ENCODE peak calls at places on chromosomes 13 and 19, in seven cellular contexts. One of them, this sample, is unnamed.

GRCh38 chr19:10501971-10502523 is 1.1 kb downstream of the KEAP1 start:
- DNase-seq in heart right ventricle: peak; percentile 81
- DNase-seq in stimulated activated CD8-positive, alpha-beta memory T cell treated with anti-CD3 and anti-CD28 coated beads, Interleukin-15, amount 100 ng/mL, for 1 hour: no peak
- DNase-seq in mucosa of descending colon: peak; percentile 90
- DNase-seq in breast epithelium: peak; percentile 98
- DNase-seq in M059J: peak; percentile 74
- DNase-seq in neuronal stem cell: no peak
- DNase-seq in this sample: peak; percentile 82

GRCh38 chr19:37845932-37846331 is 60.5 kb downstream of the WDR87 start:
- DNase-seq in heart right ventricle: no peak
- DNase-seq in stimulated activated CD8-positive, alpha-beta memory T cell treated with anti-CD3 and anti-CD28 coated beads, Interleukin-15, amount 100 ng/mL, for 1 hour: no peak
- DNase-seq in mucosa of descending colon: no peak
- DNase-seq in breast epithelium: no peak
- DNase-seq in M059J: peak; percentile 20
- DNase-seq in neuronal stem cell: no peak
- DNase-seq in this sample: no peak

GRCh38 chr13:108486096-108486495 is 143.3 kb upstream of the MYO16 start:
- DNase-seq in heart right ventricle: no peak
- DNase-seq in stimulated activated CD8-positive, alpha-beta memory T cell treated with anti-CD3 and anti-CD28 coated beads, Interleukin-15, amount 100 ng/mL, for 1 hour: no peak
- DNase-seq in mucosa of descending colon: no peak
- DNase-seq in breast epithelium: no peak
- DNase-seq in M059J: no peak
- DNase-seq in neuronal stem cell: no peak
- DNase-seq in this sample: no peak

GRCh38 chr13:40589285-40590109 is 76.9 kb downstream of the FOXO1 start:
- DNase-seq in heart right ventricle: peak; percentile 70
- DNase-seq in stimulated activated CD8-positive, alpha-beta memory T cell treated with anti-CD3 and anti-CD28 coated beads, Interleukin-15, amount 100 ng/mL, for 1 hour: no peak
- DNase-seq in mucosa of descending colon: no peak
- DNase-seq in breast epithelium: no peak
- DNase-seq in M059J: peak; percentile 71
- DNase-seq in neuronal stem cell: peak; percentile 18
- DNase-seq in this sample: no peak

GRCh38 chr13:43134896-43135295 is 111.5 kb downstream of the DNAJC15 start:
- DNase-seq in heart right ventricle: no peak
- DNase-seq in stimulated activated CD8-positive, alpha-beta memory T cell treated with anti-CD3 and anti-CD28 coated beads, Interleukin-15, amount 100 ng/mL, for 1 hour: no peak
- DNase-seq in mucosa of descending colon: no peak
- DNase-seq in breast epithelium: no peak
- DNase-seq in M059J: no peak
- DNase-seq in neuronal stem cell: no peak
- DNase-seq in this sample: no peak

GRCh38 chr13:22665531-22665930 is 515.2 kb upstream of the SGCG start:
- DNase-seq in heart right ventricle: no peak
- DNase-seq in stimulated activated CD8-positive, alpha-beta memory T cell treated with anti-CD3 and anti-CD28 coated beads, Interleukin-15, amount 100 ng/mL, for 1 hour: no peak
- DNase-seq in mucosa of descending colon: no peak
- DNase-seq in breast epithelium: no peak
- DNase-seq in M059J: no peak
- DNase-seq in neuronal stem cell: no peak
- DNase-seq in this sample: no peak

GRCh38 chr13:30819136-30819875 is 84.0 kb downstream of the ALOX5AP start:
- DNase-seq in heart right ventricle: no peak
- DNase-seq in stimulated activated CD8-positive, alpha-beta memory T cell treated with anti-CD3 and anti-CD28 coated beads, Interleukin-15, amount 100 ng/mL, for 1 hour: no peak
- DNase-seq in mucosa of descending colon: no peak
- DNase-seq in breast epithelium: no peak
- DNase-seq in M059J: no peak
- DNase-seq in neuronal stem cell: no peak
- DNase-seq in this sample: no peak

GRCh38 chr13:38824342-38824741 is 137.5 kb downstream of the FREM2 start:
- DNase-seq in heart right ventricle: no peak
- DNase-seq in stimulated activated CD8-positive, alpha-beta memory T cell treated with anti-CD3 and anti-CD28 coated beads, Interleukin-15, amount 100 ng/mL, for 1 hour: no peak
- DNase-seq in mucosa of descending colon: no peak
- DNase-seq in breast epithelium: no peak
- DNase-seq in M059J: peak; percentile 6
- DNase-seq in neuronal stem cell: no peak
- DNase-seq in this sample: no peak

GRCh38 chr19:48190288-48191284 is 20.1 kb downstream of the ZSWIM9 start:
- DNase-seq in heart right ventricle: no peak
- DNase-seq in stimulated activated CD8-positive, alpha-beta memory T cell treated with anti-CD3 and anti-CD28 coated beads, Interleukin-15, amount 100 ng/mL, for 1 hour: peak; percentile 14
- DNase-seq in mucosa of descending colon: no peak
- DNase-seq in breast epithelium: no peak
- DNase-seq in M059J: peak; percentile 74
- DNase-seq in neuronal stem cell: no peak
- DNase-seq in this sample: no peak

GRCh38 chr19:48968179-48968661 is 3.1 kb downstream of the FTL start:
- DNase-seq in heart right ventricle: no peak
- DNase-seq in stimulated activated CD8-positive, alpha-beta memory T cell treated with anti-CD3 and anti-CD28 coated beads, Interleukin-15, amount 100 ng/mL, for 1 hour: no peak
- DNase-seq in mucosa of descending colon: no peak
- DNase-seq in breast epithelium: no peak
- DNase-seq in M059J: peak; percentile 30
- DNase-seq in neuronal stem cell: no peak
- DNase-seq in this sample: no peak

GRCh38 chr13:34349091-34349722 is 531.3 kb downstream of the RFC3 start:
- DNase-seq in heart right ventricle: peak; percentile 77
- DNase-seq in stimulated activated CD8-positive, alpha-beta memory T cell treated with anti-CD3 and anti-CD28 coated beads, Interleukin-15, amount 100 ng/mL, for 1 hour: no peak
- DNase-seq in mucosa of descending colon: no peak
- DNase-seq in breast epithelium: peak; percentile 70
- DNase-seq in M059J: peak; percentile 97
- DNase-seq in neuronal stem cell: no peak
- DNase-seq in this sample: no peak

GRCh38 chr13:87923713-87924112 is 252.5 kb downstream of the SLITRK5 start:
- DNase-seq in heart right ventricle: no peak
- DNase-seq in stimulated activated CD8-positive, alpha-beta memory T cell treated with anti-CD3 and anti-CD28 coated beads, Interleukin-15, amount 100 ng/mL, for 1 hour: no peak
- DNase-seq in mucosa of descending colon: no peak
- DNase-seq in breast epithelium: no peak
- DNase-seq in M059J: no peak
- DNase-seq in neuronal stem cell: no peak
- DNase-seq in this sample: no peak

GRCh38 chr13:39217471-39217870 is 179.2 kb downstream of the NHLRC3 start:
- DNase-seq in heart right ventricle: no peak
- DNase-seq in stimulated activated CD8-positive, alpha-beta memory T cell treated with anti-CD3 and anti-CD28 coated beads, Interleukin-15, amount 100 ng/mL, for 1 hour: no peak
- DNase-seq in mucosa of descending colon: no peak
- DNase-seq in breast epithelium: no peak
- DNase-seq in M059J: no peak
- DNase-seq in neuronal stem cell: no peak
- DNase-seq in this sample: no peak

GRCh38 chr13:113837554-113838355 is 26.1 kb downstream of the GAS6 start:
- DNase-seq in heart right ventricle: peak; percentile 93
- DNase-seq in stimulated activated CD8-positive, alpha-beta memory T cell treated with anti-CD3 and anti-CD28 coated beads, Interleukin-15, amount 100 ng/mL, for 1 hour: no peak
- DNase-seq in mucosa of descending colon: peak; percentile 81
- DNase-seq in breast epithelium: peak; percentile 89
- DNase-seq in M059J: peak; percentile 96
- DNase-seq in neuronal stem cell: no peak
- DNase-seq in this sample: peak; percentile 96

GRCh38 chr19:3494559-3494958 is 5.9 kb downstream of the DOHH start:
- DNase-seq in heart right ventricle: no peak
- DNase-seq in stimulated activated CD8-positive, alpha-beta memory T cell treated with anti-CD3 and anti-CD28 coated beads, Interleukin-15, amount 100 ng/mL, for 1 hour: no peak
- DNase-seq in mucosa of descending colon: no peak
- DNase-seq in breast epithelium: no peak
- DNase-seq in M059J: no peak
- DNase-seq in neuronal stem cell: no peak
- DNase-seq in this sample: no peak

GRCh38 chr19:13100871-13101589 is 1.6 kb downstream of the LYL1 start:
- DNase-seq in heart right ventricle: no peak
- DNase-seq in stimulated activated CD8-positive, alpha-beta memory T cell treated with anti-CD3 and anti-CD28 coated beads, Interleukin-15, amount 100 ng/mL, for 1 hour: no peak
- DNase-seq in mucosa of descending colon: no peak
- DNase-seq in breast epithelium: no peak
- DNase-seq in M059J: no peak
- DNase-seq in neuronal stem cell: no peak
- DNase-seq in this sample: no peak

GRCh38 chr19:46620716-46621115 is 4.2 kb downstream of the PTGIR start:
- DNase-seq in heart right ventricle: no peak
- DNase-seq in stimulated activated CD8-positive, alpha-beta memory T cell treated with anti-CD3 and anti-CD28 coated beads, Interleukin-15, amount 100 ng/mL, for 1 hour: no peak
- DNase-seq in mucosa of descending colon: no peak
- DNase-seq in breast epithelium: no peak
- DNase-seq in M059J: no peak
- DNase-seq in neuronal stem cell: no peak
- DNase-seq in this sample: no peak

GRCh38 chr19:53789708-53790678 is 34.1 kb downstream of the NLRP12 start:
- DNase-seq in heart right ventricle: no peak
- DNase-seq in stimulated activated CD8-positive, alpha-beta memory T cell treated with anti-CD3 and anti-CD28 coated beads, Interleukin-15, amount 100 ng/mL, for 1 hour: no peak
- DNase-seq in mucosa of descending colon: no peak
- DNase-seq in breast epithelium: no peak
- DNase-seq in M059J: no peak
- DNase-seq in neuronal stem cell: no peak
- DNase-seq in this sample: no peak

GRCh38 chr19:49391581-49392399 is 3.7 kb downstream of the KASH5 start:
- DNase-seq in heart right ventricle: peak; percentile 73
- DNase-seq in stimulated activated CD8-positive, alpha-beta memory T cell treated with anti-CD3 and anti-CD28 coated beads, Interleukin-15, amount 100 ng/mL, for 1 hour: peak; percentile 63
- DNase-seq in mucosa of descending colon: peak; percentile 87
- DNase-seq in breast epithelium: peak; percentile 79
- DNase-seq in M059J: peak; percentile 79
- DNase-seq in neuronal stem cell: peak; percentile 70
- DNase-seq in this sample: peak; percentile 71

GRCh38 chr13:23876265-23876664 is 12.9 kb downstream of the MIPEP start:
- DNase-seq in heart right ventricle: no peak
- DNase-seq in stimulated activated CD8-positive, alpha-beta memory T cell treated with anti-CD3 and anti-CD28 coated beads, Interleukin-15, amount 100 ng/mL, for 1 hour: no peak
- DNase-seq in mucosa of descending colon: no peak
- DNase-seq in breast epithelium: no peak
- DNase-seq in M059J: peak; percentile 12
- DNase-seq in neuronal stem cell: no peak
- DNase-seq in this sample: no peak

GRCh38 chr19:45156751-45157150 is 4.0 kb downstream of the NKPD1 start:
- DNase-seq in heart right ventricle: no peak
- DNase-seq in stimulated activated CD8-positive, alpha-beta memory T cell treated with anti-CD3 and anti-CD28 coated beads, Interleukin-15, amount 100 ng/mL, for 1 hour: no peak
- DNase-seq in mucosa of descending colon: no peak
- DNase-seq in breast epithelium: no peak
- DNase-seq in M059J: no peak
- DNase-seq in neuronal stem cell: no peak
- DNase-seq in this sample: no peak

GRCh38 chr19:18046066-18046718 is 38.2 kb downstream of the ARRDC2 start:
- DNase-seq in heart right ventricle: no peak
- DNase-seq in stimulated activated CD8-positive, alpha-beta memory T cell treated with anti-CD3 and anti-CD28 coated beads, Interleukin-15, amount 100 ng/mL, for 1 hour: no peak
- DNase-seq in mucosa of descending colon: no peak
- DNase-seq in breast epithelium: no peak
- DNase-seq in M059J: peak; percentile 99
- DNase-seq in neuronal stem cell: no peak
- DNase-seq in this sample: no peak

GRCh38 chr13:22428188-22428828 is 752.5 kb upstream of the SGCG start:
- DNase-seq in heart right ventricle: peak; percentile 53
- DNase-seq in stimulated activated CD8-positive, alpha-beta memory T cell treated with anti-CD3 and anti-CD28 coated beads, Interleukin-15, amount 100 ng/mL, for 1 hour: no peak
- DNase-seq in mucosa of descending colon: no peak
- DNase-seq in breast epithelium: no peak
- DNase-seq in M059J: no peak
- DNase-seq in neuronal stem cell: no peak
- DNase-seq in this sample: no peak

GRCh38 chr13:23701646-23702045 is 131.4 kb downstream of the TNFRSF19 start:
- DNase-seq in heart right ventricle: peak; percentile 85
- DNase-seq in stimulated activated CD8-positive, alpha-beta memory T cell treated with anti-CD3 and anti-CD28 coated beads, Interleukin-15, amount 100 ng/mL, for 1 hour: no peak
- DNase-seq in mucosa of descending colon: peak; percentile 38
- DNase-seq in breast epithelium: no peak
- DNase-seq in M059J: peak; percentile 41
- DNase-seq in neuronal stem cell: no peak
- DNase-seq in this sample: no peak

GRCh38 chr19:38918526-38918925 is 6.5 kb upstream of the CCER2 start:
- DNase-seq in heart right ventricle: no peak
- DNase-seq in stimulated activated CD8-positive, alpha-beta memory T cell treated with anti-CD3 and anti-CD28 coated beads, Interleukin-15, amount 100 ng/mL, for 1 hour: no peak
- DNase-seq in mucosa of descending colon: no peak
- DNase-seq in breast epithelium: no peak
- DNase-seq in M059J: no peak
- DNase-seq in neuronal stem cell: no peak
- DNase-seq in this sample: no peak

GRCh38 chr19:36120092-36120983 is 5.1 kb downstream of the TBCB start:
- DNase-seq in heart right ventricle: no peak
- DNase-seq in stimulated activated CD8-positive, alpha-beta memory T cell treated with anti-CD3 and anti-CD28 coated beads, Interleukin-15, amount 100 ng/mL, for 1 hour: no peak
- DNase-seq in mucosa of descending colon: no peak
- DNase-seq in breast epithelium: no peak
- DNase-seq in M059J: peak; percentile 40
- DNase-seq in neuronal stem cell: no peak
- DNase-seq in this sample: no peak

GRCh38 chr13:42071667-42072419 is 23.4 kb downstream of the DGKH start:
- DNase-seq in heart right ventricle: no peak
- DNase-seq in stimulated activated CD8-positive, alpha-beta memory T cell treated with anti-CD3 and anti-CD28 coated beads, Interleukin-15, amount 100 ng/mL, for 1 hour: no peak
- DNase-seq in mucosa of descending colon: no peak
- DNase-seq in breast epithelium: no peak
- DNase-seq in M059J: no peak
- DNase-seq in neuronal stem cell: no peak
- DNase-seq in this sample: no peak

GRCh38 chr19:44869728-44870470 is 21.2 kb upstream of the TOMM40 start:
- DNase-seq in heart right ventricle: peak; percentile 71
- DNase-seq in stimulated activated CD8-positive, alpha-beta memory T cell treated with anti-CD3 and anti-CD28 coated beads, Interleukin-15, amount 100 ng/mL, for 1 hour: no peak
- DNase-seq in mucosa of descending colon: no peak
- DNase-seq in breast epithelium: no peak
- DNase-seq in M059J: peak; percentile 87
- DNase-seq in neuronal stem cell: no peak
- DNase-seq in this sample: no peak

GRCh38 chr19:19106061-19106551 is 32.2 kb downstream of the TMEM161A start:
- DNase-seq in heart right ventricle: no peak
- DNase-seq in stimulated activated CD8-positive, alpha-beta memory T cell treated with anti-CD3 and anti-CD28 coated beads, Interleukin-15, amount 100 ng/mL, for 1 hour: no peak
- DNase-seq in mucosa of descending colon: peak; percentile 48
- DNase-seq in breast epithelium: no peak
- DNase-seq in M059J: no peak
- DNase-seq in neuronal stem cell: no peak
- DNase-seq in this sample: no peak

GRCh38 chr13:83150616-83151307 is 731.5 kb downstream of the SLITRK1 start:
- DNase-seq in heart right ventricle: no peak
- DNase-seq in stimulated activated CD8-positive, alpha-beta memory T cell treated with anti-CD3 and anti-CD28 coated beads, Interleukin-15, amount 100 ng/mL, for 1 hour: no peak
- DNase-seq in mucosa of descending colon: no peak
- DNase-seq in breast epithelium: no peak
- DNase-seq in M059J: no peak
- DNase-seq in neuronal stem cell: no peak
- DNase-seq in this sample: no peak

This sample was measured in DMS79.